ENCODE peak calls at places on chromosomes 1 and 21, in nine cellular contexts. E is pancreas, H is left ventricle myocardium inferior, V is psoas muscle, L is tibial artery, U is endothelial cell of umbilical vein, D is right atrium auricular region, A is GM23338, T is K562. Y is an unnamed sample. For H3K36me3, the result is how much of the 10 kb centered on the place peaks cover.

GRCh38 chr21:31257265-31257664 is 86.8 kb downstream of the TIAM1 start:
- DNase-seq in E (no peak), H (no peak), V (no peak), L (no peak), U (no peak), D (no peak), A (no peak), T (no peak), Y (no peak)

GRCh38 chr1:1170215-1170890 is 3.3 kb upstream of the TTLL10 start:
- DNase-seq in E (peak), H (no peak), V (peak), L (no peak), U (no peak), D (no peak), A (no peak), T (peak), Y (peak)

GRCh38 chr1:206518743-206519142 is 11.4 kb downstream of the RASSF5 start:
- DNase-seq in E (no peak), H (no peak), V (no peak), L (no peak), U (no peak), D (no peak), A (no peak), T (no peak), Y (no peak)

GRCh38 chr1:169078163-169078883 is 28.2 kb upstream of the ATP1B1 start:
- DNase-seq in E (no peak), H (no peak), V (no peak), L (no peak), U (no peak), D (no peak), A (no peak), T (no peak), Y (no peak)

GRCh38 chr21:45556645-45557601 is 14.7 kb upstream of the SLC19A1 start:
- DNase-seq in E (peak), H (peak), V (peak), L (no peak), U (no peak), D (no peak), A (no peak), T (no peak), Y (no peak)

GRCh38 chr1:38191451-38191850 is 144.9 kb upstream of the POU3F1 start:
- DNase-seq in E (no peak), H (peak), V (no peak), L (no peak), U (no peak), D (no peak), A (no peak), T (no peak), Y (no peak)

GRCh38 chr1:6614019-6614952 is 755 bp downstream of the PHF13 start:
- DNase-seq in E (peak), H (peak), V (peak), L (peak), U (peak), D (no peak), A (peak), T (peak), Y (no peak)

GRCh38 chr21:34113842-34114241 is 40.5 kb downstream of the MRPS6 start:
- DNase-seq in E (no peak), H (no peak), V (no peak), L (no peak), U (peak), D (no peak), A (peak), T (no peak), Y (no peak)

GRCh38 chr1:184153731-184154130 is 102.2 kb downstream of the TSEN15 start:
- DNase-seq in E (no peak), H (no peak), V (no peak), L (no peak), U (no peak), D (no peak), A (no peak), T (no peak), Y (no peak)

GRCh38 chr1:54168206-54168965 is 15.6 kb upstream of the CDCP2 start:
- DNase-seq in E (no peak), H (no peak), V (no peak), L (no peak), U (no peak), D (no peak), A (no peak), T (no peak), Y (no peak)

GRCh38 chr1:185355947-185356346 is 38.9 kb upstream of the IVNS1ABP start:
- DNase-seq in E (no peak), H (no peak), V (no peak), L (no peak), U (no peak), D (no peak), A (no peak), T (no peak), Y (no peak)
- H3K4me3 ChIP-seq in E (no peak), H (no peak), V (no peak), L (no peak), U (no peak), D (no peak), A (no peak), T (no peak), Y (no peak)

GRCh38 chr1:155001688-155002474 is 721 bp upstream of the ZBTB7B start:
- DNase-seq in E (peak), H (peak), V (peak), L (peak), U (peak), D (peak), A (peak), T (peak), Y (peak)
- TF ChIP-seq CTCF in E (no peak), H (peak), V (peak), L (peak), U (peak), D (peak), A (peak), T (peak), Y (peak)

DNA sequence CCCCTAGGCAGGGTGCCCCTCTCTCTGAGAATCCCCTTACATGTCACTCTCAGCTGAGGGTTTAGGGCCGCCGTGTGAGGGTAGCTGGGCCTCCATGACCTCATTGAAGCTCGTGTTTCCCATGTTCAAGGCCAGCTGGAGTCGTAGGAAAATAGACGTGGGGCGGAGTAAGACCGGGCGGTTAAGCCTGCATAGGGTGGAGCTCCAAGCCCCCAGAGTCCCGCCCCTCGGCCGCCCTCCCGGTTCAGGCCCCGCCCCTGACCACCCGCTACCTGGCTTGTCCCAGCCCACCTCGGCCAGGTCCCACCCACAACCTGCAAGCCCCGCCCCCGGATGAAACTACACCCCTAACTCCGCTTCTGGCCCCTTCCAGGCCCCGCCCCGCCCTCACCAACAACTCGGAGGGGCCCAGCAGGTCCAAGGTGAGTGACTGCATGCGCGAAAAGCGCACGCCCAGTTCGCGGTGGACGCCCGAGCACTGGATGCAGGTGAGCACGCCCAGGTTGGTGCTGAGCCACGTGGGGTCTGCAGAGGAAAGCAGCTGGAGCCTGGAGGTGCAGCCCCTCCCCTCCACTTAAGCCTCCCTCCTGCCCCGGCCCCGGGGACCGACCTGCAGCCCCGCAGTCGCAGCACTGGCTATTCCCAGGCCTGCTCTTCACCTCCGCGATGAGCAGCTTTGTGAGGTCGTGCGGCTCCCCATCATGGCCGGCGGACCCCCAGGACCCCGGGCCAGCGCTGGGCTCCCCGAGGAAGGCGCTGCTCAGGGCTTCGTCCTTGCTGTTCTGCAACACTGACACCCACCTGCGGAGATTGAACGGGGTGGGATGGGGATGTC is 12.2 kb upstream of the TCEA3 start:
- DNase-seq in E (no peak), H (no peak), V (no peak), L (no peak), U (no peak), D (no peak), A (peak), T (peak), Y (no peak)
- H3K36me3 ChIP-seq in E (under half), H (half or more), V (under half), L (half or more), U (under half), D (half or more), A (under half), T (under half), Y (under half)

GRCh38 chr1:173865468-173866164 is 2.2 kb downstream of the GAS5 start:
- DNase-seq in E (no peak), H (no peak), V (no peak), L (no peak), U (no peak), D (no peak), A (no peak), T (no peak), Y (no peak)

GRCh38 chr1:173862769-173863223 is 5.0 kb downstream of the GAS5 start:
- DNase-seq in E (no peak), H (no peak), V (no peak), L (no peak), U (no peak), D (no peak), A (peak), T (peak), Y (no peak)

GRCh38 chr1:173866462-173866861 is 1.3 kb downstream of the GAS5 start:
- DNase-seq in E (no peak), H (no peak), V (no peak), L (no peak), U (no peak), D (no peak), A (no peak), T (no peak), Y (no peak)

GRCh38 chr1:173863224-173864151 is 4.3 kb downstream of the GAS5 start:
- DNase-seq in E (no peak), H (no peak), V (no peak), L (no peak), U (no peak), D (no peak), A (no peak), T (no peak), Y (no peak)

DNA sequence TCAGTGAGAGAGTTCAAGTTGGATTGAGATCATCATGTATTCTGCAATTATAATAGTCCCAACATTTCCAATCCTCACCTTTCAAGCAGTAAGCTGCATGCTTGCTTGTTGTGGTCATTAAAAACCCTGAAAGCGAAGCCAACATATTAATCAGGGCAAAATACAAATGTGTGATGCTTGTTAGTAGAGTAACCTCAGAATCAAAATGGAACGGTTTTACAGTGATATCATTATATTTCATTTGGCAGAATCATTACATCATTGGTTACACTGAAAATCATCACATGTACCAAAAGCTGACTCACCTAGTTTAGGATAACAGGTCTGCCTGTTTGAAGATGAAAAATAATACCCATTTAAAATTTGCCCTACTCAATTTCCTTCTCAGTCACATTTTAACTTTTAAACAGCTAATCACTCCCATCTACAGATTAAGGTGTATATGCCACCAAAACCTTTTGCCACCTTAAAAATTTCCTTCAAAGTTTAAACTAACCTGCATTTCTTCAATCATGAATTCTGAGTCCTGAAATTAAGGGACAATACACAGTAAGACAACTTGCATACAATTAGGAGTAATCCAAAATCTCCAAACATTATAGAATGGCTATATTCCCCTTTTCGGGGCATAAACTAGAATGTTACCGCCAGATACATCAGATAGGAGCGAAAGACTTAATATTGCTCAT is 3.5 kb downstream of the GAS5 start:
- DNase-seq in E (no peak), H (no peak), V (no peak), L (no peak), U (no peak), D (no peak), A (no peak), T (no peak), Y (no peak)
- H3K4me3 ChIP-seq in E (peak), H (no peak), V (peak), L (no peak), U (no peak), D (no peak), A (peak), T (peak), Y (peak)

DNA sequence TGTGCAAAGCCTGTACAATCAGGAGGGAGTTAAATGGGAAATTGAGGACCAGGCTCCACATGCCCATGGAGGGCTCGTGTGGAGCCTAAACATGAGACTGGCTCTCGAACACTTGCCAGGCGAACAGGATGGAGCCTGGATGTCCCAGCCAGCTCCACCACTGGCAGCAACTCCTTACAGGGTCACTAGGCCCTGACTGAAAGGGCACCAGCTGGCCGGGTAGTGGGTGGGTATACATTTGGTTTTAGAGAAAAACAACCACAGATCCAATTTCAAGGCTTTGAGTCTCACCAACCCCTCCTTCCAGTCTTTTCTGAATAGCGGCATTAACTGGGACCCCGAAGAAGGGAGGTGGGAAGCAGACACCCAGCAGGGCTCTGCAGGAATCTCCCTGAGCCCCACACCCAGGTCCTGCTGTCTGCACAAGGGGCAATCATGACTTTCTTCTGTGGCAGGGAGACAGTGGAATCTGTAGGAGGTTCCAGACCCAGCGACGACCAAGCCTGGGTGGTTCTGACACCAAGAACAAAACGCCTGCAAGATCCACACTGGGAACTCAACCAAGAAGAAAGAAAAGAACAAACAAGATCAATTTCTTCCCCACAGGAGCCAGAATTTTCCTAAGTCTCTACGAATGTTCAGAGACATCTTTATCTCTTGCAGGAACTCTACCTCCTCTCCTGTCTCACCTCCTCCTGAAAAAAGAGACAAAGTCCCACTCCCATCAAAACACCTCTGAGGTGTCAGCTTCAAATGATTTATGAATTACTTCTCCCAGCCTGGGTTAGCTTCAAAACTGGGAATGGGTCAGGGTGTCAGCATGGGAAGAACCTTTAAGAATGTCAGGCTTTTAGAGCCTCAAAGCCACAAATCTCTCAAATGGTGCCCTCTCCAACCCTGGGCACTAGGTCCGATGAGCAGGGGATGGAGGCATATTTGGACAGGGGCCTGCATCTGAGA is 26.5 kb upstream of the SRP9 start:
- DNase-seq in E (no peak), H (no peak), V (no peak), L (no peak), U (no peak), D (no peak), A (no peak), T (no peak), Y (no peak)
- TF ChIP-seq CTCF in E (no peak), H (no peak), V (no peak), L (no peak), U (no peak), D (no peak), A (no peak), T (no peak), Y (no peak)

Y was measured in GM06990.